ENCODE peak calls at places on chromosome 21, in nine cellular contexts. Z is left ventricle myocardium inferior, C is fibroblast of lung, H is neural crest cell, G is Calu3, U is astrocyte of the cerebellum, A is MM.1S, K is Peyer's patch, X is thyroid gland. O is an unnamed sample.

GRCh38 chr21:42230636-42231035 is 11.7 kb downstream of the ABCG1 start:
- DNase-seq in Z (no peak), C (no peak), H (no peak), G (no peak), U (no peak), A (no peak), K (no peak), X (no peak), O (no peak)

GRCh38 chr21:36749935-36750578 is 51.1 kb downstream of the SIM2 start:
- DNase-seq in Z (no peak), C (peak), H (peak), G (no peak), U (peak), A (no peak), K (no peak), X (no peak), O (no peak)

GRCh38 chr21:27300770-27301169 is 333.9 kb upstream of the ADAMTS5 start:
- DNase-seq in Z (no peak), C (peak), H (no peak), G (no peak), U (no peak), A (no peak), K (no peak), X (no peak), O (no peak)

GRCh38 chr21:45002381-45003204 is 62.8 kb downstream of the SLX9 start:
- DNase-seq in Z (peak), C (no peak), H (no peak), G (no peak), U (no peak), A (no peak), K (no peak), X (no peak), O (no peak)

GRCh38 chr21:35257413-35257812 is 208.3 kb upstream of the RUNX1 start:
- DNase-seq in Z (peak), C (peak), H (no peak), G (peak), U (peak), A (no peak), K (no peak), X (peak), O (no peak)

GRCh38 chr21:42381347-42381984 is 14.4 kb downstream of the TMPRSS3 start:
- DNase-seq in Z (no peak), C (peak), H (no peak), G (peak), U (no peak), A (peak), K (no peak), X (peak), O (no peak)

GRCh38 chr21:14119038-14119437 is 91.7 kb downstream of the LIPI start:
- DNase-seq in Z (no peak), C (no peak), H (no peak), G (no peak), U (no peak), A (no peak), K (no peak), X (no peak), O (no peak)

GRCh38 chr21:23887709-23888303 is 1719.5 kb downstream of the MRPL39 start:
- DNase-seq in Z (no peak), C (no peak), H (no peak), G (no peak), U (no peak), A (peak), K (peak), X (no peak), O (no peak)

GRCh38 chr21:31282095-31282709 is 61.9 kb downstream of the TIAM1 start:
- DNase-seq in Z (peak), C (peak), H (no peak), G (no peak), U (peak), A (no peak), K (no peak), X (no peak), O (no peak)

GRCh38 chr21:37675202-37675801 is 241.0 kb downstream of the KCNJ6 start:
- DNase-seq in Z (peak), C (peak), H (peak), G (peak), U (no peak), A (peak), K (no peak), X (peak), O (peak)

GRCh38 chr21:42207426-42207825 is 11.5 kb upstream of the ABCG1 start:
- DNase-seq in Z (no peak), C (no peak), H (no peak), G (no peak), U (no peak), A (no peak), K (no peak), X (no peak), O (no peak)

GRCh38 chr21:38853421-38853919 is 47.7 kb downstream of the ETS2 start:
- DNase-seq in Z (no peak), C (peak), H (no peak), G (peak), U (peak), A (no peak), K (no peak), X (no peak), O (peak)

GRCh38 chr21:38850277-38850951 is 44.7 kb downstream of the ETS2 start:
- DNase-seq in Z (no peak), C (no peak), H (no peak), G (no peak), U (no peak), A (no peak), K (no peak), X (no peak), O (peak)

GRCh38 chr21:38849776-38850175 is 44.0 kb downstream of the ETS2 start:
- DNase-seq in Z (no peak), C (no peak), H (no peak), G (no peak), U (no peak), A (no peak), K (no peak), X (no peak), O (no peak)

GRCh38 chr21:38852278-38852677 is 46.5 kb downstream of the ETS2 start:
- DNase-seq in Z (no peak), C (peak), H (no peak), G (no peak), U (no peak), A (no peak), K (no peak), X (no peak), O (no peak)

GRCh38 chr21:38852708-38853107 is 47.0 kb downstream of the ETS2 start:
- DNase-seq in Z (no peak), C (no peak), H (no peak), G (no peak), U (no peak), A (no peak), K (no peak), X (no peak), O (no peak)
- TF ChIP-seq CTCF in Z (no peak), C (no peak), H (no peak), G (no peak), U (no peak), A (no peak), K (no peak), X (no peak), O (no peak)

DNA sequence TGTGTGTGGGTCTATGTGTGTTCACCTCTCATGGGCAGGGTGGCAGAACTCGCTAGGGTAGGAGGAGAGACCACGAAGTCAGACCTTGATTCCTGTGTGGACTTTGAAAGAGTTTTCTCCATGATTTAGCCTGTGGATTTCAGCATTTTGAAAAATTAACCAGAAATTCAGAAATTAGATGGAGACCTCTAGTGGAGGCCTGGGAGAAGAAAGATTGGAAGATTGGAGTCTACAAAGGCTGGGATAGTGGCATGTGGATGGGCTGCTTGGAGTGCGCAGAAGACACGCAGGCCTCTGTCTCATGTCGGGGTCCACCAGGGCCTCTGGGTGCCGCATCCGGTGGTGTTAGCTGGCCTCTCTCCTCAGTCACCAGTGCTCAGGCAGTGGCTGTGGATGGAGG is 18.9 kb upstream of the IGSF5 start:
- DNase-seq in Z (no peak), C (no peak), H (no peak), G (no peak), U (no peak), A (no peak), K (no peak), X (no peak), O (no peak)
- TF ChIP-seq CTCF in Z (no peak), C (no peak), H (peak), G (no peak), U (peak), A (peak), K (no peak), X (no peak), O (peak)

GRCh38 chr21:46326110-46326703 is 2.3 kb downstream of the PCNT start:
- DNase-seq in Z (no peak), C (no peak), H (no peak), G (no peak), U (no peak), A (no peak), K (no peak), X (no peak), O (no peak)
- TF ChIP-seq CTCF in Z (no peak), C (no peak), H (no peak), G (no peak), U (no peak), A (peak), K (no peak), X (no peak), O (no peak)

DNA sequence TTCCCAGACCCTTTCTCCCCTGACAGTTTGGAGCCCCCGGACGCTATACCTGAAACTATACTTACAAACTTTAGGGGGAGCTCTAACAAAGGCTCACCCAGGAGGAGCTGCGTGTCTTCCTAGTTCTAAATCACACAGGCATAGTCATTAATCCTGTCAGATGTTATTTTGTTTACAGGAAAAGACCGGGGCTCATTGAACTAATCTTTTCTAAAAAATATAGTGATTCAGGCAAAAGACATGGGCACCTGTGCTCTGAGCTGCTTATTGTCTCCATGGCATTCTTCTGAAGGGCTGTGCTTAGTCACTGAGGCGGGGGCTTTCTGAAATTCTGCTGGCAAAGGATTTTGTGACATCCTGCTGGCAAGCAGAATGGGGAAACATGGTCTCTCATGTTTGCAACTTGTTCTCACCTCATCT is 1577.0 kb downstream of the NCAM2 start:
- DNase-seq in Z (no peak), C (no peak), H (peak), G (no peak), U (no peak), A (peak), K (no peak), X (no peak), O (no peak)
- TF ChIP-seq CTCF in Z (peak), C (no peak), H (peak), G (no peak), U (no peak), A (peak), K (no peak), X (no peak), O (peak)

DNA sequence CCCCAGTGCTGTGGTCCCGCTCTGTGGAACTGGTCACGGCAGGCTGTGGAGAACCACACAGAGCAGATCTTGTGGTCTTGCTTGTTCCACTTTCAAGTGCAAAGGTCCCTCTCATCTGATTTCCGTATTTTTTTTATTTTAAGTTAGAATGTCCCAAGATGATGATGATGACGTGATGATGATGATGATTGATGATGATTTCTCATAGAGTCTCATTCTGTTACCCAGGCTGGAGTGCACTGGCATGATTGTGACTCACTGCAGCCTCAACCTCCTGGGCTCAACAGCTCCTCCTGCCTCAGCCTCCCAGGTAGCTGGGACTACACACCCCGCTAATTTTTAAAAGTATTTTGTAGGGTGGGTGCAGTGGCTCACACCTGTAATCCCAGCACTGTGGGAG is 12.2 kb downstream of the EVA1C start:
- DNase-seq in Z (no peak), C (peak), H (no peak), G (no peak), U (no peak), A (no peak), K (no peak), X (no peak), O (no peak)
- TF ChIP-seq CTCF in Z (no peak), C (no peak), H (no peak), G (no peak), U (no peak), A (no peak), K (no peak), X (no peak), O (no peak)

DNA sequence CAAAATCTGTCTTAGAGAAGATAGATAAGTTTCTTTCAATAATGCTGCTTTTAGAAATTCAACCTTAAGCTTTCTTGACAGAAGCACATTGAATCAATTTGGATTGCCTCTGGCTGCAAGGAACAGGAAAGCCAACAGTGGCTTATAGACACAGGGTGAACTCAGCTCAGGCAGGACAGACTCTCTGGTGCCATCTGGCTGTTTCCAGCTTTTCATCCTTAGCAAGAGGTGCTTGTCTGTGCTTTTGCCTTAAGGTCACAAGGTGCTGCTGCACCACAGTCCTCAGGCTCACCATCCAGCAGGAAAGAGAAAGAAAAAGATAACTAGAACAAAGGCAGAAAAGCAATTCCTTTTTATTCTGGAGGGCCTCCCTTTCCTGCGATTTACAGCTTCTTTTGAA is 93.7 kb upstream of the ETS2 start:
- DNase-seq in Z (no peak), C (peak), H (peak), G (peak), U (peak), A (no peak), K (no peak), X (peak), O (no peak)
- TF ChIP-seq CTCF in Z (peak), C (peak), H (peak), G (no peak), U (peak), A (peak), K (peak), X (no peak), O (peak)

GRCh38 chr21:33372582-33372981 is 30.6 kb upstream of the IFNGR2 start:
- DNase-seq in Z (no peak), C (no peak), H (no peak), G (no peak), U (no peak), A (no peak), K (no peak), X (no peak), O (no peak)

GRCh38 chr21:33377221-33377620 is 26.0 kb upstream of the IFNGR2 start:
- DNase-seq in Z (no peak), C (no peak), H (no peak), G (no peak), U (no peak), A (no peak), K (no peak), X (no peak), O (no peak)

GRCh38 chr21:33373451-33373850 is 29.8 kb upstream of the IFNGR2 start:
- DNase-seq in Z (no peak), C (peak), H (no peak), G (no peak), U (no peak), A (no peak), K (no peak), X (no peak), O (no peak)

GRCh38 chr21:33374080-33374873 is 28.9 kb upstream of the IFNGR2 start:
- DNase-seq in Z (peak), C (peak), H (no peak), G (peak), U (peak), A (peak), K (peak), X (peak), O (no peak)

DNA sequence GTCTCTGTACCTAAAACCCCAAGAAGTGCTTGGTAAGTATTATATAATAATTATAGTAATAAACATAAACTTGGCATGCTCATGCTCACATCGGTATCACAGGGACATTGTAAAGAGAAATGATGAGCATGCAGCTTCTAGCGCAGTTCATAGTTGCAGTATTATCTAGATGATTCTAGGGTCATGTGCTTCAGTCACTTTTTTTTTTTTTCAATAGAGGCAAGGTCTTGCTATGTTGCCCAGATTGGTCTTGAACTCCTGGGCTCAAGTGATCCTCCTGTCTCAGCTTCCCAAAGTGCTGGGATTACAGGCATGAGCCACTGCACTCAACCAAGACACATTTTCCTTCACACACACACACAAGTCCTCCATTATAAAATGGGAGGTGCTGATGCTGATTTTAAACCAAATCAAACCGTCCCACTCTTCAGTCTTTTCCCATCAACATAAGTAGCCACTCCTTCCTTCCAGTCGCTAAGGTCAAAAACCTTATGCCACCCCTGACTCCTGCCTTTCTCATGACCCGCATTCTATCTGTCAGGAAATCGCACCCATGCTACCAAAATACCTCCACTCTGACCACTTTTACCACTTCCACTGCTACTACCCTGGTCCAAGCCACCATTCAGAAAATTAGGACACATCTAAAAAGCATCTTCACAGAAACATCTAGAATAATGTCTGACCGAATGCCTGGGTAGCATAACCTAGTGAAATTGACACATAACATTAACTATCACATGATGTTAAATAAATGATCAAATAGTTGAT is 28.2 kb upstream of the IFNGR2 start:
- DNase-seq in Z (no peak), C (no peak), H (no peak), G (no peak), U (no peak), A (no peak), K (no peak), X (no peak), O (no peak)
- TF ChIP-seq CTCF in Z (peak), C (no peak), H (peak), G (peak), U (no peak), A (no peak), K (no peak), X (no peak), O (peak)

GRCh38 chr21:34020005-34020847 is 53.2 kb upstream of the MRPS6 start:
- DNase-seq in Z (no peak), C (peak), H (no peak), G (no peak), U (no peak), A (peak), K (peak), X (no peak), O (no peak)
- TF ChIP-seq CTCF in Z (no peak), C (no peak), H (no peak), G (no peak), U (no peak), A (peak), K (no peak), X (no peak), O (no peak)

GRCh38 chr21:28342229-28342810 is 650.4 kb downstream of the LTN1 start:
- DNase-seq in Z (no peak), C (peak), H (no peak), G (no peak), U (peak), A (no peak), K (no peak), X (no peak), O (no peak)
- TF ChIP-seq CTCF in Z (no peak), C (no peak), H (no peak), G (no peak), U (no peak), A (no peak), K (no peak), X (no peak), O (no peak)

O was measured in type B pancreatic cell.